ENCODE peak calls at places on chromosomes 3 and 15, in four cellular contexts. One of them, this sample, is unnamed. For H3K4me1, the result is how much of the 10 kb centered on the place peaks cover.

GRCh38 chr3:148042663-148043445 is 633.7 kb downstream of the ZIC1 start:
- DNase-seq in PC-9: no peak
- DNase-seq in RWPE2: no peak
- DNase-seq in K562: no peak
- DNase-seq in this sample: no peak

GRCh38 chr3:170751083-170751893 is 118.7 kb downstream of the RPL22L1 start:
- DNase-seq in PC-9: peak
- DNase-seq in RWPE2: peak
- DNase-seq in K562: no peak
- DNase-seq in this sample: no peak

GRCh38 chr3:134373278-134373941 is 837 bp downstream of the AMOTL2 start:
- DNase-seq in RWPE2: peak
- DNase-seq in PC-9: peak
- DNase-seq in K562: no peak
- DNase-seq in this sample: no peak

GRCh38 chr15:53670701-53671100 is 88.8 kb downstream of the WDR72 start:
- DNase-seq in PC-9: no peak
- DNase-seq in RWPE2: no peak
- DNase-seq in K562: no peak
- DNase-seq in this sample: no peak

GRCh38 chr3:157534725-157535161 is 31.5 kb upstream of the VEPH1 start:
- DNase-seq in K562: peak
- DNase-seq in RWPE2: no peak
- DNase-seq in PC-9: no peak
- DNase-seq in this sample: no peak

GRCh38 chr15:58399737-58400136 is 32.1 kb upstream of the LIPC start:
- DNase-seq in RWPE2: no peak
- DNase-seq in K562: no peak
- DNase-seq in PC-9: no peak
- DNase-seq in this sample: no peak

GRCh38 chr3:158103131-158103955 is 2.9 kb downstream of the SHOX2 start:
- DNase-seq in RWPE2: no peak
- DNase-seq in PC-9: no peak
- DNase-seq in K562: no peak
- DNase-seq in this sample: no peak

GRCh38 chr3:114252954-114253353 is 15.6 kb upstream of the ZNF80 start:
- DNase-seq in RWPE2: no peak
- DNase-seq in PC-9: no peak
- DNase-seq in K562: no peak
- DNase-seq in this sample: no peak

GRCh38 chr3:154538566-154539360 is 108.8 kb upstream of the GPR149 start:
- DNase-seq in K562: no peak
- DNase-seq in PC-9: no peak
- DNase-seq in RWPE2: no peak
- DNase-seq in this sample: no peak

GRCh38 chr15:63984331-63984730 is 62.0 kb downstream of the DAPK2 start:
- DNase-seq in K562: no peak
- DNase-seq in RWPE2: no peak
- DNase-seq in PC-9: no peak
- DNase-seq in this sample: no peak
- H3K4me1 ChIP-seq in K562: under half
- H3K4me1 ChIP-seq in RWPE2: under half
- H3K4me1 ChIP-seq in PC-9: under half
- H3K4me1 ChIP-seq in this sample: under half

GRCh38 chr3:23480324-23480704 is 277.2 kb downstream of the UBE2E2 start:
- DNase-seq in RWPE2: no peak
- DNase-seq in PC-9: no peak
- DNase-seq in K562: no peak
- DNase-seq in this sample: no peak

GRCh38 chr3:23484386-23484785 is 281.3 kb downstream of the UBE2E2 start:
- DNase-seq in K562: no peak
- DNase-seq in PC-9: no peak
- DNase-seq in RWPE2: no peak
- DNase-seq in this sample: no peak

GRCh38 chr3:23480981-23481380 is 277.9 kb downstream of the UBE2E2 start:
- DNase-seq in PC-9: no peak
- DNase-seq in RWPE2: no peak
- DNase-seq in K562: no peak
- DNase-seq in this sample: no peak

GRCh38 chr3:23479615-23480323 is 276.6 kb downstream of the UBE2E2 start:
- DNase-seq in PC-9: no peak
- DNase-seq in K562: no peak
- DNase-seq in RWPE2: no peak
- DNase-seq in this sample: no peak

GRCh38 chr3:23481660-23482278 is 278.6 kb downstream of the UBE2E2 start:
- DNase-seq in K562: no peak
- DNase-seq in PC-9: no peak
- DNase-seq in RWPE2: no peak
- DNase-seq in this sample: no peak
- H3K4me1 ChIP-seq in K562: under half
- H3K4me1 ChIP-seq in PC-9: under half
- H3K4me1 ChIP-seq in RWPE2: under half
- H3K4me1 ChIP-seq in this sample: under half

DNA sequence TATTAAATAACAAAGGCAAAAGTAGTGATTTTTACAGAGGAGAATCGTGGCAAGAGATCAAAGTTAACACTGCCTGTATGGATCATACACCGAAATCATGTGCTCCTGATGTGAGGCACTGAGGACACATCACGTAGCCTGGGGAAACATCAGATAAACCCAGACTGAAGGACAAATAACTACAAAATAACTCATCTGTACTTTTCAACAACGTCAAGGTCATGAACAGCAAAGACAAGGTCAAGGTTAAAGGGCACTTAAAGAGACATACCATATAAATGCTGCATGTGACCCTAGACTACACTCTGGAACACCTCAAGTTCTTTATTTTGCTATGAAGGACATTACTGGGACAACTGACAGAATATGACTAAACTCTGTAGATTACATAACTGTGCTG is 48.2 kb downstream of the CHSY1 start:
- DNase-seq in K562: no peak
- DNase-seq in PC-9: no peak
- DNase-seq in RWPE2: no peak
- DNase-seq in this sample: no peak
- H3K4me1 ChIP-seq in K562: under half
- H3K4me1 ChIP-seq in PC-9: under half
- H3K4me1 ChIP-seq in RWPE2: half or more
- H3K4me1 ChIP-seq in this sample: half or more

DNA sequence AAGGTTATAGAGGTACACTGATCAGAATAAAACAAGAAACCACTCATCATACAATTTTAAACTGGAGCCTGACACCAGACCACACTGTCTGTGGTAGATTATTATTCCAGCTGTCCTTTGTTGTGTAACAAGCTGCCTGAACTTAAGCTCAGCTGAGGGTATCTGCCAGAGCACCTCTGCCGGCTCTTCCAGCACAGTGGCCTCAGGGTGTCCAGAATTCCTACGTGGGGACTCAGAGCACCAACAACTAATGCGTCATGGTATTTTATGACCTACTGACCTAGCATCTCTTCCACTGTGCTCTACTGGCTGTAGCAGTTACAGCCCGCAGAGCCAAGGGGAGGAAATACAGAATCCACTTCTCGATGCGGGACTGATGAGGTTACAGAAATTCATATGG is 15.6 kb upstream of the RAF1 start:
- DNase-seq in RWPE2: peak
- DNase-seq in PC-9: peak
- DNase-seq in K562: no peak
- DNase-seq in this sample: no peak
- H3K4me1 ChIP-seq in RWPE2: under half
- H3K4me1 ChIP-seq in PC-9: under half
- H3K4me1 ChIP-seq in K562: under half
- H3K4me1 ChIP-seq in this sample: under half